ENCODE peak calls at places on chromosomes 16 and 17, in eight cellular contexts. C, W, G, X, A, O, Z and L are unnamed samples.

GRCh38 chr16:74942977-74943918 is 41.7 kb downstream of the WDR59 start:
- DNase-seq in C (no peak), W (no peak), G (no peak), X (no peak), A (no peak), O (no peak), Z (no peak), L (no peak)

GRCh38 chr17:35084987-35085386 is 21.5 kb upstream of the RFFL start:
- DNase-seq in C (no peak), W (no peak), G (peak), X (no peak), A (no peak), O (no peak), Z (peak), L (no peak)

GRCh38 chr16:80610489-80611156 is 69.8 kb downstream of the DYNLRB2 start:
- DNase-seq in C (no peak), W (no peak), G (no peak), X (no peak), A (no peak), O (no peak), Z (no peak), L (no peak)

GRCh38 chr17:44925731-44926697 is 10.7 kb upstream of the GFAP start:
- DNase-seq in C (no peak), W (no peak), G (no peak), X (no peak), A (no peak), O (no peak), Z (no peak), L (no peak)

GRCh38 chr16:30368122-30368791 is 2.0 kb downstream of the TBC1D10B start:
- DNase-seq in C (no peak), W (no peak), G (no peak), X (no peak), A (no peak), O (no peak), Z (no peak), L (no peak)

GRCh38 chr16:76182092-76182635 is 95.0 kb upstream of the CNTNAP4 start:
- DNase-seq in C (no peak), W (no peak), G (no peak), X (no peak), A (no peak), O (no peak), Z (no peak), L (no peak)

GRCh38 chr17:77295410-77295809 is 154.6 kb downstream of the SEC14L1 start:
- DNase-seq in C (no peak), W (no peak), G (no peak), X (no peak), A (no peak), O (no peak), Z (no peak), L (no peak)

GRCh38 chr16:28096974-28097373 is 33.5 kb upstream of the GSG1L start:
- DNase-seq in C (no peak), W (no peak), G (no peak), X (no peak), A (no peak), O (no peak), Z (no peak), L (no peak)

GRCh38 chr16:87854053-87854906 is 15.0 kb downstream of the SLC7A5 start:
- DNase-seq in C (no peak), W (no peak), G (peak), X (no peak), A (no peak), O (no peak), Z (no peak), L (no peak)

GRCh38 chr17:37527249-37527851 is 37.7 kb downstream of the DUSP14 start:
- DNase-seq in C (no peak), W (no peak), G (no peak), X (no peak), A (no peak), O (no peak), Z (no peak), L (no peak)

GRCh38 chr16:84932691-84933090 is 78.6 kb downstream of the ZDHHC7 start:
- DNase-seq in C (no peak), W (peak), G (no peak), X (no peak), A (no peak), O (no peak), Z (no peak), L (no peak)

GRCh38 chr16:30028438-30029093 is 2.5 kb downstream of the TLCD3B start:
- DNase-seq in C (peak), W (no peak), G (no peak), X (no peak), A (no peak), O (no peak), Z (no peak), L (no peak)

GRCh38 chr16:22008215-22009142 is 568 bp downstream of the MOSMO start:
- DNase-seq in C (no peak), W (peak), G (peak), X (peak), A (peak), O (peak), Z (no peak), L (no peak)

GRCh38 chr16:54455021-54455725 is 168.6 kb upstream of the IRX3 start:
- DNase-seq in C (no peak), W (no peak), G (no peak), X (no peak), A (no peak), O (no peak), Z (no peak), L (no peak)

GRCh38 chr17:44222112-44222869 is 2.8 kb upstream of the UBTF start:
- DNase-seq in C (peak), W (peak), G (peak), X (peak), A (peak), O (peak), Z (no peak), L (peak)

GRCh38 chr17:76353004-76353598 is 615 bp downstream of the PRPSAP1 start:
- DNase-seq in C (peak), W (peak), G (peak), X (no peak), A (peak), O (peak), Z (no peak), L (no peak)

GRCh38 chr16:66996324-66996982 is 8.1 kb downstream of the CES4A start:
- DNase-seq in C (no peak), W (peak), G (no peak), X (peak), A (peak), O (peak), Z (no peak), L (peak)
- H3K27ac ChIP-seq in C (no peak), W (peak), G (peak), X (peak), A (peak), O (no peak), Z (no peak), L (peak)

GRCh38 chr17:14116263-14117024 is 47.1 kb downstream of the COX10 start:
- DNase-seq in C (no peak), W (no peak), G (no peak), X (no peak), A (no peak), O (no peak), Z (no peak), L (no peak)

GRCh38 chr17:14113137-14113536 is 43.8 kb downstream of the COX10 start:
- DNase-seq in C (no peak), W (no peak), G (no peak), X (no peak), A (no peak), O (no peak), Z (no peak), L (no peak)

GRCh38 chr17:14107889-14108288 is 38.6 kb downstream of the COX10 start:
- DNase-seq in C (no peak), W (no peak), G (no peak), X (no peak), A (no peak), O (no peak), Z (no peak), L (no peak)

DNA sequence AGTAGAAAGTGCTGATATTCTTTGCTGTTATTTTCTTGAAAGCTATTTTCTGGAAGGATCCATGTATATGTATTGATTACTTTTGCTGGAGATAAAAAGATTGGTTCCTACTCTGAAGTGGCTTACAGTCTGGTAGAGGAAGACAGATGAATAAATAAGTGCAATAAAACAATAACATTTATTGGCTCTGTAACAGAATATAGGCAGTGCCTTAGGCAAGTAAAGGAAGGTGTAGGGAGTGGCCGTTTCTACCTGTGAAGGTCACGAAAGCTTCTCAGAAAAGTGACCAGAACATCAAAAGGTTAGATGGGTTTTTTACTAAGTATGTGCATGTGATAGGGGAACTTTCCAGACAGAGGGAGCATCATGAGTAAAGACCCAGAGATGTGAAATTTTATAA is 43.1 kb downstream of the COX10 start:
- DNase-seq in C (no peak), W (no peak), G (no peak), X (no peak), A (no peak), O (no peak), Z (no peak), L (no peak)
- TF ChIP-seq CTCF in C (no peak), W (no peak), G (no peak), X (no peak), A (no peak), O (no peak), Z (no peak), L (no peak)

DNA sequence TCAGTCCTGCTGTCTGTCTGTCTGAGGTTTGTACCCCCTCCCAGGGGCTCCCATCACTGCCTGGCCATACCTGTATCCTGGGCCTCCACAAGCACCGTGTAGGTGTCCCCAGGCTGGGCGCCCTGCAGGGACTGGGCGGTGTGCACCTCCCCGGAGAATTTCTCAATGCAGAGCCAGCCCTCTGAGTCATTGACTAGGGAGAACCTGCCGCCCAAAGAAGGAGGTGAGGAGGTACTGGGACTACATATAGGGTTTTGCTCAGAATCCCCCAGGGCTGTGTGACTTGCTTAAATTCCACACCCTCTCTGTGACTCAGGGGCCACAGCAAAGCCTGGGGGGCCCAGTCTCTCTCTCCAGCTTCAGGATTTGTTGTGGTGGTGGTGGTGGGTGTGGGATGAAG is 7.6 kb downstream of the CDH16 start:
- DNase-seq in C (no peak), W (peak), G (no peak), X (no peak), A (no peak), O (no peak), Z (no peak), L (no peak)
- H3K27ac ChIP-seq in C (no peak), W (no peak), G (no peak), X (no peak), A (no peak), O (no peak), Z (no peak), L (no peak)

GRCh38 chr17:78618264-78619066 is 41.3 kb upstream of the DNAH17 start:
- DNase-seq in C (no peak), W (peak), G (no peak), X (peak), A (no peak), O (no peak), Z (no peak), L (no peak)
- TF ChIP-seq CTCF in C (no peak), W (no peak), G (no peak), X (no peak), A (no peak), O (no peak), Z (no peak), L (no peak)

GRCh38 chr17:2459917-2460271 is 51.8 kb downstream of the METTL16 start:
- DNase-seq in C (no peak), W (no peak), G (no peak), X (no peak), A (no peak), O (no peak), Z (no peak), L (no peak)
- H3K27ac ChIP-seq in C (no peak), W (no peak), G (peak), X (peak), A (no peak), O (peak), Z (no peak), L (no peak)

GRCh38 chr16:10988164-10988803 is 43.9 kb downstream of the CLEC16A start:
- DNase-seq in C (peak), W (no peak), G (no peak), X (no peak), A (no peak), O (no peak), Z (no peak), L (no peak)
- TF ChIP-seq CTCF in C (peak), W (no peak), G (peak), X (no peak), A (no peak), O (no peak), Z (peak), L (peak)

DNA sequence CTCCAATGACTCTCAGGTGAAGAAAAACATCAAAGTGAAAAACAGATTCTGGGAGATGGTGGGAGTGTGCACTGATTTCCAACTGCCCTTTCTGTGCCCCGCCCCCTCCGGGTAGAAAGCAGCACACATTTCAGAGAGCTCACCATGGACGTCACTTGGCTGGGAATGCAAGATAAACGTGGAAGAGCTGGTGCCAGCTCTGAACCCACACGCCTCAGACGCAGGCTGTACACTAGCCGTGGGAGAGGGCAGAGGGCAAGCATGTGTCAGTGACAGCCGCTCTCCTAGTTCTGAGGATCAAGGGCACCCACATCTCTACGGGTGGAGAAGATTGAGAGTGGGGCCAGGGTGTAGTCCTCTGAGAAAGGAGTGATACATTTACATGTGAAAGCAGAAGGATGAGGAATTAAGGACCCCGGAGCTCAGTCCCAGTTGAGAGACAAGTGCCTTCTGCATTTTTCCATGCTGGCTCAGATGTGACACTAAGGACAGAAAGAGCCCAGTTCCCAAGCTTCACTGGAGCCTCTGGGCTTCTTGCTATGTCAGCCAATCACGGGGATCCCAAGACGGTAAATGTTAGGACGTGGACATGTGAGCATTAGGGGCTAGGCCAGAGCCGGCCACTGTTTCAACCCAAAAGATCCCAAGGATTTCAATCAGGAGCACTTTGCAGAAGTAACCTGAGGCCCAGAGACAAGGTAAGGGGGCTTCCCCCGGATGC is 101.3 kb downstream of the ZFHX3 start:
- DNase-seq in C (no peak), W (no peak), G (no peak), X (peak), A (peak), O (no peak), Z (no peak), L (no peak)
- H3K27ac ChIP-seq in C (no peak), W (peak), G (peak), X (peak), A (peak), O (no peak), Z (no peak), L (no peak)

GRCh38 chr16:66639091-66639885 is 34.8 kb downstream of the CMTM3 start:
- DNase-seq in C (no peak), W (no peak), G (no peak), X (no peak), A (no peak), O (no peak), Z (no peak), L (no peak)
- TF ChIP-seq CTCF in C (no peak), W (no peak), G (no peak), X (no peak), A (no peak), O (no peak), Z (no peak), L (no peak)